ENCODE peak calls at places on chromosomes 6 and 20, in four cellular contexts. One of them, this sample, is unnamed.

GRCh38 chr20:15902493-15902892 is 670.8 kb downstream of the KIF16B start:
- DNase-seq in IMR-90: no peak
- DNase-seq in mesendoderm: peak
- DNase-seq in H1: peak
- DNase-seq in this sample: peak

GRCh38 chr6:43493230-43493629 is 15.9 kb downstream of the TJAP1 start:
- DNase-seq in IMR-90: no peak
- DNase-seq in mesendoderm: no peak
- DNase-seq in H1: no peak
- DNase-seq in this sample: no peak

GRCh38 chr6:45447721-45448120 is 70.0 kb upstream of the SUPT3H start:
- DNase-seq in IMR-90: peak
- DNase-seq in mesendoderm: peak
- DNase-seq in H1: no peak
- DNase-seq in this sample: no peak

GRCh38 chr6:64890609-64891008 is 816.4 kb downstream of the EYS start:
- DNase-seq in IMR-90: peak
- DNase-seq in mesendoderm: no peak
- DNase-seq in H1: no peak
- DNase-seq in this sample: no peak

GRCh38 chr6:35259946-35260626 is 551 bp downstream of the ZNF76 start:
- DNase-seq in IMR-90: peak
- DNase-seq in mesendoderm: peak
- DNase-seq in H1: peak
- DNase-seq in this sample: peak

GRCh38 chr20:4507288-4507719 is 214.4 kb upstream of the PRND start:
- DNase-seq in IMR-90: peak
- DNase-seq in mesendoderm: no peak
- DNase-seq in H1: no peak
- DNase-seq in this sample: no peak

GRCh38 chr20:62122659-62123449 is 579 bp downstream of the LSM14B start:
- DNase-seq in IMR-90: no peak
- DNase-seq in mesendoderm: no peak
- DNase-seq in H1: no peak
- DNase-seq in this sample: no peak

GRCh38 chr20:31831211-31831610 is 12.1 kb downstream of the MYLK2 start:
- DNase-seq in IMR-90: no peak
- DNase-seq in mesendoderm: no peak
- DNase-seq in H1: no peak
- DNase-seq in this sample: no peak

GRCh38 chr6:157587127-157587729 is 206.2 kb downstream of the ZDHHC14 start:
- DNase-seq in IMR-90: no peak
- DNase-seq in mesendoderm: no peak
- DNase-seq in H1: no peak
- DNase-seq in this sample: no peak

GRCh38 chr20:42130810-42131596 is 512.8 kb upstream of the CHD6 start:
- DNase-seq in IMR-90: no peak
- DNase-seq in mesendoderm: no peak
- DNase-seq in H1: no peak
- DNase-seq in this sample: no peak

GRCh38 chr6:157761331-157761921 is 61.6 kb upstream of the SNX9 start:
- DNase-seq in IMR-90: peak
- DNase-seq in mesendoderm: no peak
- DNase-seq in H1: no peak
- DNase-seq in this sample: no peak

GRCh38 chr20:59820204-59821041 is 113.0 kb downstream of the SYCP2 start:
- DNase-seq in IMR-90: no peak
- DNase-seq in mesendoderm: no peak
- DNase-seq in H1: no peak
- DNase-seq in this sample: peak

GRCh38 chr6:92339891-92340290 is 1079.5 kb downstream of the EPHA7 start:
- DNase-seq in IMR-90: no peak
- DNase-seq in mesendoderm: no peak
- DNase-seq in H1: no peak
- DNase-seq in this sample: no peak

GRCh38 chr6:13508711-13509705 is 21.6 kb upstream of the GFOD1 start:
- DNase-seq in IMR-90: peak
- DNase-seq in mesendoderm: no peak
- DNase-seq in H1: no peak
- DNase-seq in this sample: no peak

GRCh38 chr6:109342564-109342963 is 39.7 kb downstream of the CD164 start:
- DNase-seq in IMR-90: no peak
- DNase-seq in mesendoderm: no peak
- DNase-seq in H1: no peak
- DNase-seq in this sample: no peak
- H4K5ac ChIP-seq in IMR-90: no peak
- H4K5ac ChIP-seq in mesendoderm: no peak
- H4K5ac ChIP-seq in H1: no peak
- H4K5ac ChIP-seq in this sample: no peak

DNA sequence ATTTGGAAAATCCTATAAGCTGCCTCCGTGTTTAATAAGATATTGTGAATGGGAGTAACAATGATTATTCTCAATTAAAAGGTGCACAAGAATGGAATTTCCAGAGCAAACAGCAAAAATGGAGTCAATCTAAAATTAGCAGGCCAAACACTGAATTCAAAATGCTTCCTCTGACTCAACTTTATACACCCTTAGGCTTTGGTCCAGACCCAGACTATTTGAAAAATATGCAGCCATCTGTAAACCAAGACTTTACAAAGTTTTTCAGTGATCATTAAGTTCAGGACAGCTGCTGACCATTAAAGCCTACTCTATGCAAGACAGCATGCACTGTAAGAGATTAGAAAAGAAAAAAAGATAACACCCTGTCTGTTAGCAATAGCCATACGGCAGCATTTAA is 39.4 kb upstream of the CCN6 start:
- DNase-seq in IMR-90: peak
- DNase-seq in mesendoderm: no peak
- DNase-seq in H1: no peak
- DNase-seq in this sample: no peak
- H4K5ac ChIP-seq in IMR-90: peak
- H4K5ac ChIP-seq in mesendoderm: no peak
- H4K5ac ChIP-seq in H1: no peak
- H4K5ac ChIP-seq in this sample: no peak

GRCh38 chr20:25336561-25337422 is 53.8 kb downstream of the ABHD12 start:
- DNase-seq in IMR-90: peak
- DNase-seq in mesendoderm: peak
- DNase-seq in H1: peak
- DNase-seq in this sample: peak
- H4K5ac ChIP-seq in IMR-90: no peak
- H4K5ac ChIP-seq in mesendoderm: no peak
- H4K5ac ChIP-seq in H1: no peak
- H4K5ac ChIP-seq in this sample: no peak

GRCh38 chr20:2834401-2834800 is 6.1 kb downstream of the PCED1A start:
- DNase-seq in IMR-90: no peak
- DNase-seq in mesendoderm: no peak
- DNase-seq in H1: no peak
- DNase-seq in this sample: no peak
- H4K5ac ChIP-seq in IMR-90: no peak
- H4K5ac ChIP-seq in mesendoderm: no peak
- H4K5ac ChIP-seq in H1: no peak
- H4K5ac ChIP-seq in this sample: no peak

GRCh38 chr20:9261781-9262180 is 192.9 kb downstream of the PLCB4 start:
- DNase-seq in IMR-90: no peak
- DNase-seq in mesendoderm: no peak
- DNase-seq in H1: no peak
- DNase-seq in this sample: no peak
- H4K5ac ChIP-seq in IMR-90: no peak
- H4K5ac ChIP-seq in mesendoderm: no peak
- H4K5ac ChIP-seq in H1: no peak
- H4K5ac ChIP-seq in this sample: no peak

This sample was measured in H9.